ENCODE peak calls at places on chromosomes 2 and 18, in seven cellular contexts. B is effector memory CD4-positive, alpha-beta T cell; C is DND-41; S is mammary epithelial cell; F is heart left ventricle; A is mucosa of descending colon; X is CD8-positive, alpha-beta T cell. L is an unnamed sample.

GRCh38 chr2:96913398-96914202 is 43.7 kb upstream of the SEMA4C start:
- DNase-seq in B (peak; percentile 22), C (peak; percentile 57), S (no peak), F (peak; percentile 53), A (peak; percentile 60), X (peak; percentile 70), L (peak; percentile 76)

GRCh38 chr2:161418715-161419337 is 2.7 kb downstream of the TBR1 start:
- DNase-seq in B (no peak), C (no peak), S (no peak), F (no peak), A (peak; percentile 52), X (no peak), L (no peak)

GRCh38 chr2:114213808-114214207 is 228.6 kb upstream of the DPP10 start:
- DNase-seq in B (no peak), C (no peak), S (no peak), F (no peak), A (no peak), X (no peak), L (no peak)

GRCh38 chr2:234630676-234631350 is 133.9 kb upstream of the ARL4C start:
- DNase-seq in B (no peak), C (no peak), S (peak; percentile 30), F (no peak), A (no peak), X (no peak), L (no peak)

GRCh38 chr2:15950088-15950952 is 10.0 kb downstream of the MYCN start:
- DNase-seq in B (no peak), C (no peak), S (no peak), F (no peak), A (no peak), X (no peak), L (no peak)

GRCh38 chr2:241935774-241936173 is 66.2 kb downstream of the RTP5 start:
- DNase-seq in B (no peak), C (no peak), S (no peak), F (no peak), A (no peak), X (no peak), L (no peak)

GRCh38 chr2:71952572-71953188 is 195.0 kb downstream of the CYP26B1 start:
- DNase-seq in B (no peak), C (no peak), S (peak; percentile 45), F (no peak), A (no peak), X (no peak), L (no peak)

GRCh38 chr2:241595600-241596140 is 37.1 kb downstream of the BOK start:
- DNase-seq in B (no peak), C (peak; percentile 30), S (no peak), F (no peak), A (no peak), X (no peak), L (peak; percentile 7)

GRCh38 chr18:34866739-34867138 is 156.6 kb downstream of the DTNA start:
- DNase-seq in B (no peak), C (no peak), S (no peak), F (no peak), A (no peak), X (no peak), L (no peak)

GRCh38 chr2:102056079-102056581 is 64.4 kb downstream of the IL1R2 start:
- DNase-seq in B (no peak), C (no peak), S (no peak), F (no peak), A (no peak), X (no peak), L (no peak)

GRCh38 chr2:217216316-217216715 is 356.5 kb upstream of the TNP1 start:
- DNase-seq in B (no peak), C (no peak), S (no peak), F (no peak), A (no peak), X (no peak), L (no peak)

GRCh38 chr2:43255249-43255960 is 29.0 kb upstream of the ZFP36L2 start:
- DNase-seq in B (no peak), C (no peak), S (no peak), F (no peak), A (no peak), X (no peak), L (no peak)

GRCh38 chr2:72139471-72139870 is 8.2 kb downstream of the CYP26B1 start:
- DNase-seq in B (no peak), C (no peak), S (no peak), F (no peak), A (peak; percentile 36), X (no peak), L (no peak)

GRCh38 chr2:238864207-238865014 is 16.5 kb downstream of the TWIST2 start:
- DNase-seq in B (no peak), C (no peak), S (peak; percentile 90), F (peak; percentile 70), A (peak; percentile 87), X (no peak), L (no peak)

GRCh38 chr2:222690564-222691200 is 19.2 kb downstream of the MOGAT1 start:
- DNase-seq in B (peak; percentile 24), C (peak; percentile 81), S (peak; percentile 45), F (peak; percentile 59), A (peak; percentile 71), X (peak; percentile 71), L (peak; percentile 72)

GRCh38 chr2:199206536-199206935 is 251.2 kb downstream of the SATB2 start:
- DNase-seq in B (no peak), C (no peak), S (no peak), F (no peak), A (no peak), X (no peak), L (no peak)

GRCh38 chr18:33579147-33579867 is 1.3 kb downstream of the ASXL3 start:
- DNase-seq in B (no peak), C (no peak), S (no peak), F (no peak), A (no peak), X (no peak), L (no peak)

GRCh38 chr2:126700073-126700581 is 44.2 kb downstream of the GYPC start:
- DNase-seq in B (no peak), C (no peak), S (no peak), F (peak; percentile 47), A (no peak), X (no peak), L (no peak)

GRCh38 chr2:74077636-74078035 is 70.1 kb downstream of the BOLA3 start:
- DNase-seq in B (no peak), C (no peak), S (no peak), F (no peak), A (no peak), X (no peak), L (no peak)

GRCh38 chr2:3953117-3953516 is 249.7 kb downstream of the DCDC2C start:
- DNase-seq in B (no peak), C (no peak), S (no peak), F (no peak), A (no peak), X (no peak), L (no peak)

GRCh38 chr2:236136483-236136882 is 31.7 kb downstream of the GBX2 start:
- DNase-seq in B (no peak), C (no peak), S (no peak), F (no peak), A (no peak), X (no peak), L (no peak)

GRCh38 chr2:62785216-62785615 is 79.7 kb downstream of the EHBP1 start:
- DNase-seq in B (no peak), C (no peak), S (peak; percentile 11), F (no peak), A (no peak), X (no peak), L (no peak)

GRCh38 chr2:197777823-197778407 is 7.2 kb downstream of the BOLL start:
- DNase-seq in B (no peak), C (peak; percentile 31), S (peak; percentile 4), F (no peak), A (no peak), X (no peak), L (peak; percentile 35)

GRCh38 chr2:5696351-5696740 is 4.2 kb downstream of the SOX11 start:
- DNase-seq in B (no peak), C (no peak), S (no peak), F (no peak), A (peak; percentile 39), X (no peak), L (no peak)

GRCh38 chr2:58376592-58376991 is 135.5 kb upstream of the FANCL start:
- DNase-seq in B (no peak), C (no peak), S (peak; percentile 2), F (no peak), A (no peak), X (no peak), L (no peak)

GRCh38 chr18:63444567-63444966 is 22.3 kb upstream of the VPS4B start:
- DNase-seq in B (no peak), C (no peak), S (peak; percentile 96), F (no peak), A (no peak), X (no peak), L (no peak)

GRCh38 chr18:36387296-36387695 is 89.8 kb downstream of the FHOD3 start:
- DNase-seq in B (no peak), C (no peak), S (no peak), F (no peak), A (no peak), X (no peak), L (no peak)

DNA sequence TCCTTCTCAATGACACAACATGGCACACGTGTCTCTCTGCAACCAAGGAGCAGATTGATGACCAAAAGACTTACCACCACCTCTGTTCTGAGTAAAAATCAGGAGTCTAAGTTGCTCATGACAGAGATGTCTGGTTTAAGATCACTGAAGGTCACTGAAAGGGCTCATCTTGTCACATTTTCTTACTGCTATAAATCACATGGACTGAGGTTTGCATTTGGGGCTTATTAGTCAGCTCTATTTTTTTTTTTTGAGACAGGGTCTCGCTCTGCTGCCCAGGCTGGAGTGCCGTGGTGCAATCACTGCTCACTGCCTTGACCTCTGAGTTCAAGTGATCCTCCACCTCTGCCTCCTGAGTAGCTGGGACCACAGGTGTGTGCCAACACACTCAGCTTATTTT is 19.4 kb downstream of the CFLAR start:
- DNase-seq in B (no peak), C (no peak), S (no peak), F (no peak), A (no peak), X (no peak), L (no peak)
- H3K36me3 ChIP-seq in B (peaks cover 52% of the 10 kb centered on the region), C (peaks cover 44% of the 10 kb centered on the region), S (peaks cover 10% of the 10 kb centered on the region), F (peaks cover 59% of the 10 kb centered on the region), A (peaks cover 18% of the 10 kb centered on the region), X (peaks cover 42% of the 10 kb centered on the region), L (peaks cover 55% of the 10 kb centered on the region)

DNA sequence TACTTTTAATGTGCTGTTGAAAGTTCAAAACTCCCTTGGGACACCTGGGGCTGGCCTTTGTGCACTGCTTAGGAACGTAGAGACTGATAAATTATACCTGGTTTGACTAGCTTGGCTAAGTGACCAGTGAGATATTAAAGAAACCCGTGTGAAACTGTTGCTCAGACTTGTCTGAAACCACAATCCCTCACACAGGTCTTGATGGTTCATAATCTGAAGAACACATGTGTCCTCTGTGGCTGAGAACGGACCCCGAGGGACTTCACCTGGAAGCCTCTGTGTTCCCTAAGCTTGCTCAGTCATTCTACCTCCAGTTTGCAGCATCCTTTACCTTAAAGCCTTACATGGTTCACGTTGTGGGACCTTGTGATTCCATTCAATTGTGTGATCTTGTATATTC is 218.8 kb downstream of the CBLN2 start:
- DNase-seq in B (no peak), C (no peak), S (no peak), F (no peak), A (no peak), X (no peak), L (no peak)
- H3K9me3 ChIP-seq in B (no peaks in the 10 kb centered on the region), C (no peaks in the 10 kb centered on the region), S (peaks cover 5% of the 10 kb centered on the region), F (no peaks in the 10 kb centered on the region), A (no peaks in the 10 kb centered on the region), X (no peaks in the 10 kb centered on the region), L (no peaks in the 10 kb centered on the region)

GRCh38 chr2:121358291-121358690 is 73.3 kb upstream of the TFCP2L1 start:
- DNase-seq in B (no peak), C (no peak), S (no peak), F (no peak), A (no peak), X (no peak), L (no peak)
- H3K36me3 ChIP-seq in B (peaks cover 65% of the 10 kb centered on the region), C (peaks cover 80% of the 10 kb centered on the region), S (peaks cover 21% of the 10 kb centered on the region), F (peaks cover 51% of the 10 kb centered on the region), A (no peaks in the 10 kb centered on the region), X (peaks cover 37% of the 10 kb centered on the region), L (no peaks in the 10 kb centered on the region)

GRCh38 chr2:77746780-77747179 is 224.6 kb upstream of the LRRTM4 start:
- DNase-seq in B (no peak), C (no peak), S (no peak), F (no peak), A (no peak), X (no peak), L (no peak)
- H3K9me3 ChIP-seq in B (no peaks in the 10 kb centered on the region), C (no peaks in the 10 kb centered on the region), S (peaks cover 10% of the 10 kb centered on the region), F (no peaks in the 10 kb centered on the region), A (no peaks in the 10 kb centered on the region), X (no peaks in the 10 kb centered on the region), L (no peaks in the 10 kb centered on the region)

L was measured in naive thymus-derived CD4-positive, alpha-beta T cell.